ENCODE peak calls at places on chromosomes 3 and 15, in seven cellular contexts. Y, J, X, D, W, L and R are unnamed samples.

GRCh38 chr15:59812185-59812870 is 123.2 kb upstream of the BNIP2 start:
- DNase-seq in Y (no peak), J (no peak), X (peak; percentile 25), D (peak; percentile 28), W (no peak), L (no peak), R (no peak)

GRCh38 chr3:50423543-50423942 is 64.2 kb upstream of the TMEM115 start:
- DNase-seq in Y (no peak), J (no peak), X (no peak), D (no peak), W (no peak), L (no peak), R (no peak)

GRCh38 chr3:171459942-171460225 is 321 bp downstream of the TNIK start:
- DNase-seq in Y (no peak), J (no peak), X (no peak), D (no peak), W (no peak), L (no peak), R (peak; percentile 6)

GRCh38 chr3:32424581-32425250 is 33.1 kb downstream of the CMTM7 start:
- DNase-seq in Y (no peak), J (no peak), X (no peak), D (no peak), W (no peak), L (no peak), R (no peak)

GRCh38 chr3:27165348-27165747 is 203.8 kb downstream of the NEK10 start:
- DNase-seq in Y (peak; percentile 42), J (peak; percentile 71), X (no peak), D (no peak), W (no peak), L (no peak), R (no peak)

GRCh38 chr3:58010562-58010961 is 2.3 kb downstream of the FLNB start:
- DNase-seq in Y (peak; percentile 47), J (peak; percentile 50), X (no peak), D (no peak), W (no peak), L (no peak), R (no peak)

GRCh38 chr3:23430781-23431423 is 227.8 kb downstream of the UBE2E2 start:
- DNase-seq in Y (peak; percentile 34), J (no peak), X (no peak), D (no peak), W (no peak), L (no peak), R (no peak)

GRCh38 chr3:127831723-127832172 is 9.4 kb upstream of the MGLL start:
- DNase-seq in Y (peak; percentile 49), J (peak; percentile 47), X (peak; percentile 50), D (peak; percentile 65), W (peak; percentile 65), L (no peak), R (peak; percentile 18)

GRCh38 chr3:47385007-47385406 is 4.2 kb downstream of the PTPN23 start:
- DNase-seq in Y (peak; percentile 25), J (no peak), X (no peak), D (no peak), W (peak; percentile 78), L (no peak), R (no peak)

GRCh38 chr15:60381148-60381788 is 16.5 kb downstream of the ANXA2 start:
- DNase-seq in Y (peak; percentile 57), J (peak; percentile 70), X (no peak), D (no peak), W (no peak), L (no peak), R (no peak)

GRCh38 chr3:127689266-127689860 is 16.6 kb downstream of the ABTB1 start:
- DNase-seq in Y (no peak), J (no peak), X (no peak), D (no peak), W (no peak), L (no peak), R (no peak)

GRCh38 chr3:54999801-55000200 is 71.9 kb upstream of the LRTM1 start:
- DNase-seq in Y (peak; percentile 41), J (peak; percentile 74), X (peak; percentile 40), D (no peak), W (peak; percentile 68), L (no peak), R (no peak)

GRCh38 chr3:19022546-19022945 is 125.8 kb upstream of the KCNH8 start:
- DNase-seq in Y (no peak), J (no peak), X (no peak), D (no peak), W (no peak), L (no peak), R (no peak)
- H3K18ac ChIP-seq in Y (no peak overlapping the region), J (no peak overlapping the region), X (no peak overlapping the region), D (no peak overlapping the region), W (no peak overlapping the region), L (no peak overlapping the region), R (no peak overlapping the region)

DNA sequence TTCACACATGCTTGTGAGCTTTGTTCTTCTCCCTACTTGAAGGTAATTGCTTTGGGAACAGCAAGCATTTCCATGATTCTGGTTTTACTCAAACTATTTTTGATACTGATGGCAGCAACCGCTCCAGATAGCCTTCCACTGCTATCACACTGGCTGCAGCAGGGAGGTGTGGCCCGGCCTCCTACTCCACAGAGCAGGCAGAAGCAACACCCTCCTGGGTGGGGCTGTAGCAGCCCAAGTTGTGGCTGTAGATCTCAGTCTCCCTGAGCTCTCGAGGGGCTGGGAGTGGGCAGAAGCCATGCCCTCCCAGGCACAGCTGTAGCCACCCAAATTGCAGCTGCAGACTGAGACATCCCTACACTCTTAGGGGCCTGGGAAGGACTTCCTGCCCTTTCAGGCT is 878.8 kb upstream of the GBE1 start:
- DNase-seq in Y (no peak), J (no peak), X (no peak), D (no peak), W (no peak), L (no peak), R (no peak)
- H4K8ac ChIP-seq in Y (no peak overlapping the region), J (no peak overlapping the region), X (no peak overlapping the region), D (no peak overlapping the region), W (no peak overlapping the region), L (no peak overlapping the region), R (no peak overlapping the region)

DNA sequence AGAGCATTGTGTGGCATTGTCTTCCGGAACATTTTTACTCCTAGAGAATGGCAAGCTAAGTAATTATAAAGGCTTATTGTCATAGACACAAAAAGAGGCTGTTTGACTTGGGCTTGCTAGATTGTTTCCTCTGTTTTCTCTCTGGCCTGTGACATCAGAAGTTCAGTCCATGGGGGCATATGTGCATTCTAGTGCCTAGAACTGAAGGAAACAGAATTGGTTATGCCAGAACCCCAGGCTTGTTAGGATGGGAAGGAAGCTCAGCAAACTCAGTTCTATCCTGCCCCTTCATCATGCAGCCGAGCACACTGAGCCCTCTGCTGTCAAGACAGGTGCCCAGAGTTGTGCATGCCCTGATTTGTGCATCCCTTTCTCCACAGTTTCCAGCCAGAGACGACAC is 131.3 kb downstream of the PDE8A start:
- DNase-seq in Y (no peak), J (no peak), X (no peak), D (no peak), W (no peak), L (no peak), R (no peak)
- H2BK5ac ChIP-seq in Y (no peak overlapping the region), J (no peak overlapping the region), X (no peak overlapping the region), D (no peak overlapping the region), W (no peak overlapping the region), L (no peak overlapping the region), R (no peak overlapping the region)

GRCh38 chr3:177604181-177604580 is 406.9 kb upstream of the TBL1XR1 start:
- DNase-seq in Y (no peak), J (no peak), X (peak; percentile 60), D (no peak), W (no peak), L (no peak), R (no peak)
- H3K18ac ChIP-seq in Y (peak overlapping the region; percentile 46), J (no peak overlapping the region), X (no peak overlapping the region), D (no peak overlapping the region), W (peak overlapping the region; percentile 21), L (no peak overlapping the region), R (no peak overlapping the region)

DNA sequence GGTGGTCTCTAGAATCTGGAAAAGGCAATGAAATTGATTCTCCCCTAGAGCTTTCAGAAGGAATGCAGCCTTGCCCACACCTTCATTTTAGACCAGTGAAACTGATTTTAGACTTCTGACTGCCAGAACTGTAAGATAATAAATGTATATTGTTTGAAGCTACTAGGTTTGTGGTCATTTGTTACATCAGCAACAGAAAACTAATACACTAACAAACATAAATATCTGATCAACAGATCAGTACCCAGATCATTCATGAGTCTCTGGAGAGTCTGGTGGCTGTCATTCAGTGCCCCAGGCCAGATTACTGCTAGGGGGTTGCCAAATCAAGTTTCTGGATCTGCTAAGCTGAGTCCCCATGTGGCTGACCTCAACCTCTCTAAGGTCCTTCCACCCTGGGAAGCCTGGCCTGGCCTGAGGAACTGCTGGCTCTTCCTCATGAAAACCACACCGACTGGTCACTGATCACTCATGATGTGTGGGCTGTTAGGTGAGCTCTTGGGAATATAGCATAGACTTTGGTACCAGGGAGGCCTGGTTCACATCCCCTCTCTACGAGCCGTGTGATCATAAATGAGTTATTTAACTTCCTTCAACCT is 11.1 kb upstream of the LACTB start:
- DNase-seq in Y (peak; percentile 28), J (no peak), X (no peak), D (no peak), W (no peak), L (no peak), R (no peak)
- H4K8ac ChIP-seq in Y (peak overlapping the region; percentile 75), J (no peak overlapping the region), X (no peak overlapping the region), D (no peak overlapping the region), W (no peak overlapping the region), L (no peak overlapping the region), R (no peak overlapping the region)

GRCh38 chr15:45112143-45112591 is 1.8 kb downstream of the DUOX2 start:
- DNase-seq in Y (no peak), J (no peak), X (no peak), D (peak; percentile 57), W (no peak), L (no peak), R (no peak)

GRCh38 chr15:45114076-45114750 is at the start of the genes DUOX2 and DUOXA2:
- DNase-seq in Y (no peak), J (no peak), X (no peak), D (no peak), W (no peak), L (no peak), R (no peak)

GRCh38 chr15:45113380-45113990 is 487 bp downstream of the DUOX2 start:
- DNase-seq in Y (no peak), J (no peak), X (no peak), D (no peak), W (no peak), L (no peak), R (no peak)

GRCh38 chr15:45111390-45112142 is 2.4 kb downstream of the DUOX2 start:
- DNase-seq in Y (no peak), J (no peak), X (no peak), D (no peak), W (no peak), L (no peak), R (no peak)

DNA sequence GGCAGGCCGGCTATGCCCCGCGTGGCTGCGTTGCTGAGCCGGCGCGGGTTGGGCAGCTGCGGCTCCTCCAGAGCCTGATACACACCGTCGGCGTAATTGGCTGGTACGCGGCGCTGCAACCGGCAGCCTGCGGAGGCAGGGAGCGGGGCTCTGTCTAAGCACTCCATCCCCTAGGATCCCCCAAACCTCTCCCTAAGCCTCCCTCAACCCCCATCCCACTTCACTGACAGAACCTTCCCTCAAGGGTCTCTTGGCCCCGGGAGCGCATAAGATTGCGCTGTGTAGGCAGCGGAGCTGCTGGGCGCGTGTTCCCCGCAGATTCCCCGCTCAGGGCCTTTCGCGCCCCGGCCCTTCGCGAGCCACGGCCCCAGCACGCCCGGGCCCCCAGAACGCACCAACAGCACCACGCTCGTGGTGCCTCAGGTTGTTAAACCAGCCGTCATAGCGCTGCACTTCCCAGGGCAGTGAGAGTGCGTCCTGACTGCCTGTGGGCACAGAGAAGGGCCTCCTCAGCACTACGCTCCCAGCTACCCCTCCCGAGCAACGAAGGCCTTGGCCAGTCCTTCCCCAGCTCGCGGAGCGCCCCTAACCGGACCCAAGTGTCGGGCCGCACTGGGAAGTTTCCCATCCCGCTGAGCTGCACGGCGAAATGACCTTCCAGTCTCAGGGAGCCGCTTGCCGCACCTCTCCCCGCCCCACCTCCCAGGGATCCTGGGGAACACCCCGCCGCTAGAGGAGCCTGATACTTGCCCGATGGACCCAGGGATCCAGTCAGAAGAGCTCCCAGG is 1.2 kb downstream of the DUOX2 start:
- DNase-seq in Y (no peak), J (no peak), X (no peak), D (peak; percentile 47), W (no peak), L (no peak), R (no peak)
- H2BK5ac ChIP-seq in Y (no peak overlapping the region), J (no peak overlapping the region), X (no peak overlapping the region), D (no peak overlapping the region), W (no peak overlapping the region), L (no peak overlapping the region), R (peak overlapping the region; percentile 31)